ENCODE peak calls at places on chromosomes 12 and 14, in seven cellular contexts. One of them, this sample, is unnamed.

GRCh38 chr12:106845910-106846309 is 71.4 kb downstream of the RIC8B start:
- DNase-seq in iPS DF 19.7: no peak
- DNase-seq in NCI-H510A treated with DMSO at 0.1 percent for 48 hours: no peak
- DNase-seq in T-helper 17 cell: no peak
- DNase-seq in naive thymus-derived CD8-positive, alpha-beta T cell: no peak
- DNase-seq in activated CD4-positive, alpha-beta T cell treated with anti-CD3 and anti-CD28 coated beads, Interleukin-2, amount 10 ng/mL, durations not matched to agents 7 days and 5 days: no peak
- DNase-seq in dorsolateral prefrontal cortex: no peak
- DNase-seq in this sample: peak; percentile 7

GRCh38 chr12:26696048-26696612 is 136.9 kb downstream of the ITPR2 start:
- DNase-seq in iPS DF 19.7: no peak
- DNase-seq in NCI-H510A treated with DMSO at 0.1 percent for 48 hours: no peak
- DNase-seq in T-helper 17 cell: no peak
- DNase-seq in naive thymus-derived CD8-positive, alpha-beta T cell: no peak
- DNase-seq in activated CD4-positive, alpha-beta T cell treated with anti-CD3 and anti-CD28 coated beads, Interleukin-2, amount 10 ng/mL, durations not matched to agents 7 days and 5 days: no peak
- DNase-seq in dorsolateral prefrontal cortex: no peak
- DNase-seq in this sample: no peak

GRCh38 chr14:101371691-101372493 is 189.4 kb upstream of the DIO3 start:
- DNase-seq in iPS DF 19.7: no peak
- DNase-seq in NCI-H510A treated with DMSO at 0.1 percent for 48 hours: no peak
- DNase-seq in T-helper 17 cell: no peak
- DNase-seq in naive thymus-derived CD8-positive, alpha-beta T cell: no peak
- DNase-seq in activated CD4-positive, alpha-beta T cell treated with anti-CD3 and anti-CD28 coated beads, Interleukin-2, amount 10 ng/mL, durations not matched to agents 7 days and 5 days: no peak
- DNase-seq in dorsolateral prefrontal cortex: no peak
- DNase-seq in this sample: no peak

GRCh38 chr12:112916270-112916669 is 9.5 kb downstream of the OAS1 start:
- DNase-seq in iPS DF 19.7: no peak
- DNase-seq in NCI-H510A treated with DMSO at 0.1 percent for 48 hours: no peak
- DNase-seq in T-helper 17 cell: no peak
- DNase-seq in naive thymus-derived CD8-positive, alpha-beta T cell: no peak
- DNase-seq in activated CD4-positive, alpha-beta T cell treated with anti-CD3 and anti-CD28 coated beads, Interleukin-2, amount 10 ng/mL, durations not matched to agents 7 days and 5 days: no peak
- DNase-seq in dorsolateral prefrontal cortex: no peak
- DNase-seq in this sample: no peak

GRCh38 chr14:89912667-89913211 is 41.8 kb downstream of the EFCAB11 start:
- DNase-seq in iPS DF 19.7: no peak
- DNase-seq in NCI-H510A treated with DMSO at 0.1 percent for 48 hours: no peak
- DNase-seq in T-helper 17 cell: no peak
- DNase-seq in naive thymus-derived CD8-positive, alpha-beta T cell: no peak
- DNase-seq in activated CD4-positive, alpha-beta T cell treated with anti-CD3 and anti-CD28 coated beads, Interleukin-2, amount 10 ng/mL, durations not matched to agents 7 days and 5 days: no peak
- DNase-seq in dorsolateral prefrontal cortex: peak; percentile 40
- DNase-seq in this sample: no peak

GRCh38 chr12:98592825-98593322 is 612 bp upstream of the SLC25A3 start:
- DNase-seq in iPS DF 19.7: no peak
- DNase-seq in NCI-H510A treated with DMSO at 0.1 percent for 48 hours: peak; percentile 68
- DNase-seq in T-helper 17 cell: no peak
- DNase-seq in naive thymus-derived CD8-positive, alpha-beta T cell: no peak
- DNase-seq in activated CD4-positive, alpha-beta T cell treated with anti-CD3 and anti-CD28 coated beads, Interleukin-2, amount 10 ng/mL, durations not matched to agents 7 days and 5 days: peak; percentile 12
- DNase-seq in dorsolateral prefrontal cortex: no peak
- DNase-seq in this sample: no peak

GRCh38 chr14:104435147-104436046 is 144.2 kb upstream of the C14orf180 start:
- DNase-seq in iPS DF 19.7: no peak
- DNase-seq in NCI-H510A treated with DMSO at 0.1 percent for 48 hours: no peak
- DNase-seq in T-helper 17 cell: no peak
- DNase-seq in naive thymus-derived CD8-positive, alpha-beta T cell: no peak
- DNase-seq in activated CD4-positive, alpha-beta T cell treated with anti-CD3 and anti-CD28 coated beads, Interleukin-2, amount 10 ng/mL, durations not matched to agents 7 days and 5 days: no peak
- DNase-seq in dorsolateral prefrontal cortex: peak; percentile 20
- DNase-seq in this sample: no peak

GRCh38 chr12:122835693-122836026 is 403 bp downstream of the HIP1R start:
- DNase-seq in iPS DF 19.7: no peak
- DNase-seq in NCI-H510A treated with DMSO at 0.1 percent for 48 hours: peak; percentile 26
- DNase-seq in T-helper 17 cell: no peak
- DNase-seq in naive thymus-derived CD8-positive, alpha-beta T cell: peak; percentile 37
- DNase-seq in activated CD4-positive, alpha-beta T cell treated with anti-CD3 and anti-CD28 coated beads, Interleukin-2, amount 10 ng/mL, durations not matched to agents 7 days and 5 days: peak; percentile 15
- DNase-seq in dorsolateral prefrontal cortex: no peak
- DNase-seq in this sample: peak; percentile 44

GRCh38 chr12:27359578-27360340 is 27.1 kb downstream of the BMAL2 start:
- DNase-seq in iPS DF 19.7: no peak
- DNase-seq in NCI-H510A treated with DMSO at 0.1 percent for 48 hours: no peak
- DNase-seq in T-helper 17 cell: no peak
- DNase-seq in naive thymus-derived CD8-positive, alpha-beta T cell: no peak
- DNase-seq in activated CD4-positive, alpha-beta T cell treated with anti-CD3 and anti-CD28 coated beads, Interleukin-2, amount 10 ng/mL, durations not matched to agents 7 days and 5 days: no peak
- DNase-seq in dorsolateral prefrontal cortex: no peak
- DNase-seq in this sample: no peak

GRCh38 chr12:323507-323906 is 60.9 kb upstream of the SLC6A13 start:
- DNase-seq in iPS DF 19.7: no peak
- DNase-seq in NCI-H510A treated with DMSO at 0.1 percent for 48 hours: no peak
- DNase-seq in T-helper 17 cell: no peak
- DNase-seq in naive thymus-derived CD8-positive, alpha-beta T cell: no peak
- DNase-seq in activated CD4-positive, alpha-beta T cell treated with anti-CD3 and anti-CD28 coated beads, Interleukin-2, amount 10 ng/mL, durations not matched to agents 7 days and 5 days: no peak
- DNase-seq in dorsolateral prefrontal cortex: no peak
- DNase-seq in this sample: no peak

GRCh38 chr12:62562892-62563291 is 96.3 kb downstream of the MON2 start:
- DNase-seq in iPS DF 19.7: no peak
- DNase-seq in NCI-H510A treated with DMSO at 0.1 percent for 48 hours: no peak
- DNase-seq in T-helper 17 cell: no peak
- DNase-seq in naive thymus-derived CD8-positive, alpha-beta T cell: no peak
- DNase-seq in activated CD4-positive, alpha-beta T cell treated with anti-CD3 and anti-CD28 coated beads, Interleukin-2, amount 10 ng/mL, durations not matched to agents 7 days and 5 days: no peak
- DNase-seq in dorsolateral prefrontal cortex: no peak
- DNase-seq in this sample: no peak

GRCh38 chr14:67487937-67488893 is at the start of gene TMEM229B:
- DNase-seq in iPS DF 19.7: no peak
- DNase-seq in NCI-H510A treated with DMSO at 0.1 percent for 48 hours: no peak
- DNase-seq in T-helper 17 cell: peak; percentile 52
- DNase-seq in naive thymus-derived CD8-positive, alpha-beta T cell: peak; percentile 64
- DNase-seq in activated CD4-positive, alpha-beta T cell treated with anti-CD3 and anti-CD28 coated beads, Interleukin-2, amount 10 ng/mL, durations not matched to agents 7 days and 5 days: peak; percentile 89
- DNase-seq in dorsolateral prefrontal cortex: no peak
- DNase-seq in this sample: no peak

GRCh38 chr14:48826058-48826457 is 760.1 kb downstream of the RPS29 start:
- DNase-seq in iPS DF 19.7: no peak
- DNase-seq in NCI-H510A treated with DMSO at 0.1 percent for 48 hours: no peak
- DNase-seq in T-helper 17 cell: no peak
- DNase-seq in naive thymus-derived CD8-positive, alpha-beta T cell: no peak
- DNase-seq in activated CD4-positive, alpha-beta T cell treated with anti-CD3 and anti-CD28 coated beads, Interleukin-2, amount 10 ng/mL, durations not matched to agents 7 days and 5 days: no peak
- DNase-seq in dorsolateral prefrontal cortex: no peak
- DNase-seq in this sample: no peak

GRCh38 chr12:113116875-113117274 is 18.7 kb downstream of the RASAL1 start:
- DNase-seq in iPS DF 19.7: no peak
- DNase-seq in NCI-H510A treated with DMSO at 0.1 percent for 48 hours: no peak
- DNase-seq in T-helper 17 cell: no peak
- DNase-seq in naive thymus-derived CD8-positive, alpha-beta T cell: no peak
- DNase-seq in activated CD4-positive, alpha-beta T cell treated with anti-CD3 and anti-CD28 coated beads, Interleukin-2, amount 10 ng/mL, durations not matched to agents 7 days and 5 days: no peak
- DNase-seq in dorsolateral prefrontal cortex: no peak
- DNase-seq in this sample: no peak

GRCh38 chr12:21330682-21331253 is 3.9 kb downstream of the SLCO1A2 start:
- DNase-seq in iPS DF 19.7: no peak
- DNase-seq in NCI-H510A treated with DMSO at 0.1 percent for 48 hours: peak; percentile 16
- DNase-seq in T-helper 17 cell: no peak
- DNase-seq in naive thymus-derived CD8-positive, alpha-beta T cell: no peak
- DNase-seq in activated CD4-positive, alpha-beta T cell treated with anti-CD3 and anti-CD28 coated beads, Interleukin-2, amount 10 ng/mL, durations not matched to agents 7 days and 5 days: no peak
- DNase-seq in dorsolateral prefrontal cortex: no peak
- DNase-seq in this sample: no peak

GRCh38 chr14:103393078-103393477 is 7.9 kb downstream of the MARK3 start:
- DNase-seq in iPS DF 19.7: no peak
- DNase-seq in NCI-H510A treated with DMSO at 0.1 percent for 48 hours: no peak
- DNase-seq in T-helper 17 cell: no peak
- DNase-seq in naive thymus-derived CD8-positive, alpha-beta T cell: no peak
- DNase-seq in activated CD4-positive, alpha-beta T cell treated with anti-CD3 and anti-CD28 coated beads, Interleukin-2, amount 10 ng/mL, durations not matched to agents 7 days and 5 days: no peak
- DNase-seq in dorsolateral prefrontal cortex: no peak
- DNase-seq in this sample: no peak

GRCh38 chr12:70002097-70002911 is 177.3 kb downstream of the MYRFL start:
- DNase-seq in iPS DF 19.7: no peak
- DNase-seq in NCI-H510A treated with DMSO at 0.1 percent for 48 hours: peak; percentile 63
- DNase-seq in T-helper 17 cell: no peak
- DNase-seq in naive thymus-derived CD8-positive, alpha-beta T cell: no peak
- DNase-seq in activated CD4-positive, alpha-beta T cell treated with anti-CD3 and anti-CD28 coated beads, Interleukin-2, amount 10 ng/mL, durations not matched to agents 7 days and 5 days: no peak
- DNase-seq in dorsolateral prefrontal cortex: no peak
- DNase-seq in this sample: no peak

GRCh38 chr12:18643673-18644072 is 94.1 kb downstream of the PLCZ1 start:
- DNase-seq in iPS DF 19.7: no peak
- DNase-seq in NCI-H510A treated with DMSO at 0.1 percent for 48 hours: no peak
- DNase-seq in T-helper 17 cell: no peak
- DNase-seq in naive thymus-derived CD8-positive, alpha-beta T cell: no peak
- DNase-seq in activated CD4-positive, alpha-beta T cell treated with anti-CD3 and anti-CD28 coated beads, Interleukin-2, amount 10 ng/mL, durations not matched to agents 7 days and 5 days: no peak
- DNase-seq in dorsolateral prefrontal cortex: no peak
- DNase-seq in this sample: no peak

GRCh38 chr12:45244561-45245348 is 28.9 kb downstream of the ANO6 start:
- DNase-seq in iPS DF 19.7: no peak
- DNase-seq in NCI-H510A treated with DMSO at 0.1 percent for 48 hours: no peak
- DNase-seq in T-helper 17 cell: no peak
- DNase-seq in naive thymus-derived CD8-positive, alpha-beta T cell: no peak
- DNase-seq in activated CD4-positive, alpha-beta T cell treated with anti-CD3 and anti-CD28 coated beads, Interleukin-2, amount 10 ng/mL, durations not matched to agents 7 days and 5 days: no peak
- DNase-seq in dorsolateral prefrontal cortex: no peak
- DNase-seq in this sample: no peak

GRCh38 chr12:85804663-85805062 is 31.5 kb downstream of the RASSF9 start:
- DNase-seq in iPS DF 19.7: no peak
- DNase-seq in NCI-H510A treated with DMSO at 0.1 percent for 48 hours: no peak
- DNase-seq in T-helper 17 cell: no peak
- DNase-seq in naive thymus-derived CD8-positive, alpha-beta T cell: no peak
- DNase-seq in activated CD4-positive, alpha-beta T cell treated with anti-CD3 and anti-CD28 coated beads, Interleukin-2, amount 10 ng/mL, durations not matched to agents 7 days and 5 days: no peak
- DNase-seq in dorsolateral prefrontal cortex: no peak
- DNase-seq in this sample: no peak

GRCh38 chr12:85985996-85986395 is 111.9 kb downstream of the NTS start:
- DNase-seq in iPS DF 19.7: no peak
- DNase-seq in NCI-H510A treated with DMSO at 0.1 percent for 48 hours: peak; percentile 2
- DNase-seq in T-helper 17 cell: no peak
- DNase-seq in naive thymus-derived CD8-positive, alpha-beta T cell: no peak
- DNase-seq in activated CD4-positive, alpha-beta T cell treated with anti-CD3 and anti-CD28 coated beads, Interleukin-2, amount 10 ng/mL, durations not matched to agents 7 days and 5 days: no peak
- DNase-seq in dorsolateral prefrontal cortex: no peak
- DNase-seq in this sample: no peak

GRCh38 chr12:41552507-41553047 is 364.5 kb downstream of the PDZRN4 start:
- DNase-seq in iPS DF 19.7: no peak
- DNase-seq in NCI-H510A treated with DMSO at 0.1 percent for 48 hours: no peak
- DNase-seq in T-helper 17 cell: no peak
- DNase-seq in naive thymus-derived CD8-positive, alpha-beta T cell: no peak
- DNase-seq in activated CD4-positive, alpha-beta T cell treated with anti-CD3 and anti-CD28 coated beads, Interleukin-2, amount 10 ng/mL, durations not matched to agents 7 days and 5 days: no peak
- DNase-seq in dorsolateral prefrontal cortex: no peak
- DNase-seq in this sample: no peak

GRCh38 chr14:67332468-67332867 is 27.1 kb downstream of the ATP6V1D start:
- DNase-seq in iPS DF 19.7: no peak
- DNase-seq in NCI-H510A treated with DMSO at 0.1 percent for 48 hours: no peak
- DNase-seq in T-helper 17 cell: no peak
- DNase-seq in naive thymus-derived CD8-positive, alpha-beta T cell: no peak
- DNase-seq in activated CD4-positive, alpha-beta T cell treated with anti-CD3 and anti-CD28 coated beads, Interleukin-2, amount 10 ng/mL, durations not matched to agents 7 days and 5 days: no peak
- DNase-seq in dorsolateral prefrontal cortex: no peak
- DNase-seq in this sample: no peak

GRCh38 chr12:62466018-62466595 is 519 bp upstream of the MON2 start:
- DNase-seq in iPS DF 19.7: no peak
- DNase-seq in NCI-H510A treated with DMSO at 0.1 percent for 48 hours: peak; percentile 55
- DNase-seq in T-helper 17 cell: no peak
- DNase-seq in naive thymus-derived CD8-positive, alpha-beta T cell: peak; percentile 16
- DNase-seq in activated CD4-positive, alpha-beta T cell treated with anti-CD3 and anti-CD28 coated beads, Interleukin-2, amount 10 ng/mL, durations not matched to agents 7 days and 5 days: peak; percentile 22
- DNase-seq in dorsolateral prefrontal cortex: no peak
- DNase-seq in this sample: peak; percentile 23

GRCh38 chr12:132222096-132222807 is 78.0 kb downstream of the NOC4L start:
- DNase-seq in iPS DF 19.7: no peak
- DNase-seq in NCI-H510A treated with DMSO at 0.1 percent for 48 hours: no peak
- DNase-seq in T-helper 17 cell: no peak
- DNase-seq in naive thymus-derived CD8-positive, alpha-beta T cell: peak; percentile 26
- DNase-seq in activated CD4-positive, alpha-beta T cell treated with anti-CD3 and anti-CD28 coated beads, Interleukin-2, amount 10 ng/mL, durations not matched to agents 7 days and 5 days: peak; percentile 60
- DNase-seq in dorsolateral prefrontal cortex: no peak
- DNase-seq in this sample: no peak

GRCh38 chr12:27667540-27667939 is 28.7 kb upstream of the REP15 start:
- DNase-seq in iPS DF 19.7: no peak
- DNase-seq in NCI-H510A treated with DMSO at 0.1 percent for 48 hours: no peak
- DNase-seq in T-helper 17 cell: no peak
- DNase-seq in naive thymus-derived CD8-positive, alpha-beta T cell: no peak
- DNase-seq in activated CD4-positive, alpha-beta T cell treated with anti-CD3 and anti-CD28 coated beads, Interleukin-2, amount 10 ng/mL, durations not matched to agents 7 days and 5 days: no peak
- DNase-seq in dorsolateral prefrontal cortex: no peak
- DNase-seq in this sample: no peak

GRCh38 chr14:103216399-103216798 is 93.1 kb downstream of the TNFAIP2 start:
- DNase-seq in iPS DF 19.7: no peak
- DNase-seq in NCI-H510A treated with DMSO at 0.1 percent for 48 hours: no peak
- DNase-seq in T-helper 17 cell: no peak
- DNase-seq in naive thymus-derived CD8-positive, alpha-beta T cell: no peak
- DNase-seq in activated CD4-positive, alpha-beta T cell treated with anti-CD3 and anti-CD28 coated beads, Interleukin-2, amount 10 ng/mL, durations not matched to agents 7 days and 5 days: no peak
- DNase-seq in dorsolateral prefrontal cortex: no peak
- DNase-seq in this sample: no peak

GRCh38 chr12:46571593-46571992 is 199.0 kb upstream of the SLC38A2 start:
- DNase-seq in iPS DF 19.7: no peak
- DNase-seq in NCI-H510A treated with DMSO at 0.1 percent for 48 hours: no peak
- DNase-seq in T-helper 17 cell: no peak
- DNase-seq in naive thymus-derived CD8-positive, alpha-beta T cell: no peak
- DNase-seq in activated CD4-positive, alpha-beta T cell treated with anti-CD3 and anti-CD28 coated beads, Interleukin-2, amount 10 ng/mL, durations not matched to agents 7 days and 5 days: no peak
- DNase-seq in dorsolateral prefrontal cortex: no peak
- DNase-seq in this sample: no peak

GRCh38 chr14:64035143-64035542 is 182.3 kb downstream of the SYNE2 start:
- DNase-seq in iPS DF 19.7: no peak
- DNase-seq in NCI-H510A treated with DMSO at 0.1 percent for 48 hours: no peak
- DNase-seq in T-helper 17 cell: no peak
- DNase-seq in naive thymus-derived CD8-positive, alpha-beta T cell: no peak
- DNase-seq in activated CD4-positive, alpha-beta T cell treated with anti-CD3 and anti-CD28 coated beads, Interleukin-2, amount 10 ng/mL, durations not matched to agents 7 days and 5 days: no peak
- DNase-seq in dorsolateral prefrontal cortex: no peak
- DNase-seq in this sample: no peak

GRCh38 chr14:85443001-85443400 is 86.9 kb upstream of the FLRT2 start:
- DNase-seq in iPS DF 19.7: no peak
- DNase-seq in NCI-H510A treated with DMSO at 0.1 percent for 48 hours: no peak
- DNase-seq in T-helper 17 cell: no peak
- DNase-seq in naive thymus-derived CD8-positive, alpha-beta T cell: no peak
- DNase-seq in activated CD4-positive, alpha-beta T cell treated with anti-CD3 and anti-CD28 coated beads, Interleukin-2, amount 10 ng/mL, durations not matched to agents 7 days and 5 days: no peak
- DNase-seq in dorsolateral prefrontal cortex: no peak
- DNase-seq in this sample: no peak

GRCh38 chr12:121711925-121712461 is 559 bp upstream of the TMEM120B start:
- DNase-seq in iPS DF 19.7: no peak
- DNase-seq in NCI-H510A treated with DMSO at 0.1 percent for 48 hours: peak; percentile 36
- DNase-seq in T-helper 17 cell: no peak
- DNase-seq in naive thymus-derived CD8-positive, alpha-beta T cell: peak; percentile 17
- DNase-seq in activated CD4-positive, alpha-beta T cell treated with anti-CD3 and anti-CD28 coated beads, Interleukin-2, amount 10 ng/mL, durations not matched to agents 7 days and 5 days: peak; percentile 37
- DNase-seq in dorsolateral prefrontal cortex: no peak
- DNase-seq in this sample: peak; percentile 55

GRCh38 chr12:10033783-10034381 is 3.4 kb downstream of the CLEC9A start:
- DNase-seq in iPS DF 19.7: no peak
- DNase-seq in NCI-H510A treated with DMSO at 0.1 percent for 48 hours: peak; percentile 3
- DNase-seq in T-helper 17 cell: no peak
- DNase-seq in naive thymus-derived CD8-positive, alpha-beta T cell: no peak
- DNase-seq in activated CD4-positive, alpha-beta T cell treated with anti-CD3 and anti-CD28 coated beads, Interleukin-2, amount 10 ng/mL, durations not matched to agents 7 days and 5 days: no peak
- DNase-seq in dorsolateral prefrontal cortex: no peak
- DNase-seq in this sample: no peak

GRCh38 chr12:9381619-9382018 is 173.4 kb upstream of the PZP start:
- DNase-seq in iPS DF 19.7: no peak
- DNase-seq in NCI-H510A treated with DMSO at 0.1 percent for 48 hours: no peak
- DNase-seq in T-helper 17 cell: no peak
- DNase-seq in naive thymus-derived CD8-positive, alpha-beta T cell: no peak
- DNase-seq in activated CD4-positive, alpha-beta T cell treated with anti-CD3 and anti-CD28 coated beads, Interleukin-2, amount 10 ng/mL, durations not matched to agents 7 days and 5 days: no peak
- DNase-seq in dorsolateral prefrontal cortex: no peak
- DNase-seq in this sample: no peak

This sample was measured in K562.